ENCODE peak calls at places on chromosome 3, in seven cellular contexts. N is HepG2, Z is fibroblast of lung, C is DND-41, R is MM.1S, B is mesenchymal stem cell, X is Karpas-422. G is an unnamed sample.

GRCh38 chr3:66485291-66485968 is 15.4 kb downstream of the LRIG1 start:
- DNase-seq in N (no peak), Z (peak; percentile 95), C (no peak), R (no peak), B (peak; percentile 93), X (no peak), G (no peak)

GRCh38 chr3:46670891-46671427 is 22.5 kb downstream of the ALS2CL start:
- DNase-seq in N (no peak), Z (no peak), C (no peak), R (no peak), B (no peak), X (no peak), G (no peak)

GRCh38 chr3:197460002-197460401 is 95.8 kb downstream of the BDH1 start:
- DNase-seq in N (no peak), Z (no peak), C (no peak), R (no peak), B (no peak), X (no peak), G (no peak)

GRCh38 chr3:46270474-46270873 is 28.2 kb downstream of the CCR3 start:
- DNase-seq in N (no peak), Z (no peak), C (no peak), R (no peak), B (no peak), X (no peak), G (no peak)

GRCh38 chr3:129650256-129650872 is 43.9 kb upstream of the PLXND1 start:
- DNase-seq in N (peak; percentile 48), Z (peak; percentile 81), C (peak; percentile 62), R (peak; percentile 43), B (peak; percentile 72), X (peak; percentile 92), G (peak; percentile 75)

GRCh38 chr3:101518421-101518871 is 5.4 kb upstream of the SENP7 start:
- DNase-seq in N (peak; percentile 29), Z (no peak), C (no peak), R (peak; percentile 90), B (no peak), X (no peak), G (no peak)

GRCh38 chr3:100264242-100264641 is 3.5 kb downstream of the TBC1D23 start:
- DNase-seq in N (no peak), Z (no peak), C (no peak), R (no peak), B (no peak), X (no peak), G (no peak)

GRCh38 chr3:80668600-80669281 is 900.9 kb upstream of the ROBO1 start:
- DNase-seq in N (peak; percentile 3), Z (no peak), C (no peak), R (no peak), B (no peak), X (no peak), G (no peak)

GRCh38 chr3:116614795-116615362 is 94.7 kb upstream of the TUSC7 start:
- DNase-seq in N (peak; percentile 5), Z (peak; percentile 5), C (no peak), R (no peak), B (peak; percentile 22), X (peak; percentile 52), G (peak; percentile 29)

DNA sequence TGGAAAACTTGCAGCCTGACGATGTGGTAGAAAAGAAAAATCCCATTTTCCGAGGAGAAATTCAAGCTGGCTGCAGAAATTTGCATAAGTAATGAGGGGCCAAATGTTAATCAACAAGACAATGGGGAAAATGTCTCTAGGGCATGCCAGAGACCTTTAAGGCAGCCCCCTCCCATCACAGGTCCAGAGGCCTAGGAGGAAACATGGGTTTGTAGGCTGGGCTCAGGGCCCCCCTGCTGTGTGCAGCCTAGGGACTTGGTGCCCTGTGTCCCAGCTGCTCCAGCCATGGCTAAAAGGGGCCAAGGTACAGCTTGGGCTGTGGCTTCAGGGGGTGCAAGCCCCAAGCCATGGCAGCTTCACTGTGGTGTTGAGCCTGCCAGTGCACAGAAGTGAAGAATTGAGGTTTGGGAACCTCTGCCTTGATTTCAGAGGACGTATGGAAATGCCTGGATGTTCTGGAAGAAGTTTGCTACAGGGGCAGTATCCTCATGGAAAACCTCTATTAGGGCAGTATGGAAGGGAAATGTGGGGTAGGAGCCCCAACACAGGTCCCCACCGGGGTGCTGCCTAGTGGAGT is 75.9 kb upstream of the CADPS start:
- DNase-seq in N (no peak), Z (no peak), C (no peak), R (no peak), B (no peak), X (no peak), G (no peak)
- H3K9ac ChIP-seq in N (no peak overlapping the region), Z (no peak overlapping the region), C (no peak overlapping the region), R (no peak overlapping the region), B (no peak overlapping the region), X (no peak overlapping the region), G (no peak overlapping the region)

GRCh38 chr3:53226142-53226840 is 29.5 kb downstream of the TKT start:
- DNase-seq in N (peak; percentile 21), Z (no peak), C (no peak), R (no peak), B (no peak), X (no peak), G (no peak)
- H3K36me3 ChIP-seq in N (peaks cover 74% of the 10 kb centered on the region), Z (peaks cover 70% of the 10 kb centered on the region), C (peaks cover 82% of the 10 kb centered on the region), R (peaks cover 11% of the 10 kb centered on the region), B (peaks cover 97% of the 10 kb centered on the region), X (peaks cover 43% of the 10 kb centered on the region), G (no peaks in the 10 kb centered on the region)

DNA sequence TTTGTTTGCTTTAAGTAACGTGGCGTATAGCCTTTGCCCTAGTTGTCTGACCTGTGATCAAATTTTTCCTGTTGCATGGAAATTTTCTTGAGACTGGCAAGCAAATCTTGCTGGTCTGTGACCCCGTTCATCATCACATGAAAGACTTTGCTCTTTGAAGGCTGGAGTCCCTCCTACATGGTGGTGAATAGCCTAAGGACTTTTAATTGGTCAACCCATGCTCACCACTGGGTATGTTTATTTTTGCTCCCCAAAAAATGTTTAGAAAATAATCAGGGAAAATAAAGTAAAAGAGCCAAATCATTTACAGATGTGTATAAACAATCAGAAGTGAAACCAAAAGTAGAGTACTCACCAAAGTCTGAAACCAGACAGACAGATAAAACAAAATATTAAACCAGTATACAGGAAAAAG is 1075.3 kb upstream of the ALCAM start:
- DNase-seq in N (no peak), Z (peak; percentile 15), C (peak; percentile 19), R (peak; percentile 52), B (peak; percentile 39), X (no peak), G (peak; percentile 3)
- H3K9ac ChIP-seq in N (no peak overlapping the region), Z (no peak overlapping the region), C (peak overlapping the region; percentile 45), R (peak overlapping the region; percentile 34), B (peak overlapping the region; percentile 79), X (no peak overlapping the region), G (no peak overlapping the region)

GRCh38 chr3:36843065-36844051 is 79.0 kb upstream of the DCLK3 start:
- DNase-seq in N (peak; percentile 24), Z (peak; percentile 18), C (peak; percentile 68), R (peak; percentile 9), B (peak; percentile 34), X (peak; percentile 60), G (peak; percentile 65)

GRCh38 chr3:36840453-36840921 is 76.1 kb upstream of the DCLK3 start:
- DNase-seq in N (no peak), Z (no peak), C (no peak), R (no peak), B (no peak), X (no peak), G (no peak)

GRCh38 chr3:36846406-36846805 is 82.1 kb upstream of the DCLK3 start:
- DNase-seq in N (no peak), Z (no peak), C (no peak), R (no peak), B (no peak), X (no peak), G (no peak)

GRCh38 chr3:36837089-36837488 is 72.7 kb upstream of the DCLK3 start:
- DNase-seq in N (no peak), Z (no peak), C (no peak), R (no peak), B (no peak), X (no peak), G (peak; percentile 20)

GRCh38 chr3:36842275-36842674 is 77.9 kb upstream of the DCLK3 start:
- DNase-seq in N (no peak), Z (no peak), C (no peak), R (no peak), B (no peak), X (no peak), G (no peak)
- H3K36me3 ChIP-seq in N (no peaks in the 10 kb centered on the region), Z (no peaks in the 10 kb centered on the region), C (peaks cover 63% of the 10 kb centered on the region), R (no peaks in the 10 kb centered on the region), B (peaks cover 11% of the 10 kb centered on the region), X (peaks cover 83% of the 10 kb centered on the region), G (no peaks in the 10 kb centered on the region)

DNA sequence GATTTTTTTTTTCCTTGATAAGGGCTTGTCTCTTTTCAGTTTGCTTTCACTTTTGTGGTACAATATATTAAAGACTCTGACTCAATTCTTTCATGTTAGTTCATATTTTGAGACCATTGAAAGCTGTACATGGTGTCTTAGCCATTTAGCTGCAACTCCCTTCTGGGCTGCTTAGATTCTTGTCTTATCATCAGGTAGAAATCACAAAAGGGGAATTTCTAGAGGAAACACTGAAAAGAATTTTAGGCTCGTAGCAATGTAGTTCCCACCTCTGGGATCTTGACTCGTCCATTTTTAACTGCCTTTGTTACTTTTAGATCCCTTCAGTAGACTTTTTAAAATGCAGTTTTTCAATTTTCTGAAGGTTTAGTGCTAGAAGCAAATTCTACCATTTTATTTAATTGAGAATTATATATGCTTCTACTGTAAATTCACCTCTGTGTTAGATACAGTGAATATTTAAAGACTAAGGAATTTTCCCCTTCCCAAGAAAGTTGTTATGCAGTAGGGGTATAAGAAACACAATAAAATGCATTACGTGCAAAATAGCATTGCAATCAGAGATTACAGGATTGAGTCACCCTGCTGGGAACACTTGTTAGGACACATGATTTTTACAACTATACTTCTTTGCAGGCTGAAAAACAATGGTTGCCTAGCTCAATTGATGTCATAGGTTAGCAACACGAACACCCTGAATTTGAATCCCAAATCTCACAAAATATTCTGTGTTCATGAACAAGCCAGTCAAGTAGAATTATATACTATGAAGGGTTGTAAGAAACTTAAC is 772.7 kb downstream of the PDCD6IP start:
- DNase-seq in N (no peak), Z (no peak), C (no peak), R (no peak), B (no peak), X (no peak), G (no peak)
- H3K9ac ChIP-seq in N (no peak overlapping the region), Z (no peak overlapping the region), C (no peak overlapping the region), R (no peak overlapping the region), B (no peak overlapping the region), X (no peak overlapping the region), G (no peak overlapping the region)

GRCh38 chr3:185693985-185694675 is 108.0 kb downstream of the SENP2 start:
- DNase-seq in N (no peak), Z (no peak), C (no peak), R (no peak), B (peak; percentile 48), X (no peak), G (no peak)

GRCh38 chr3:185687479-185687878 is 101.4 kb downstream of the SENP2 start:
- DNase-seq in N (no peak), Z (peak; percentile 25), C (no peak), R (no peak), B (no peak), X (no peak), G (no peak)

GRCh38 chr3:185691622-185692021 is 105.5 kb downstream of the SENP2 start:
- DNase-seq in N (no peak), Z (no peak), C (no peak), R (no peak), B (no peak), X (no peak), G (no peak)

GRCh38 chr3:185685231-185686035 is 99.3 kb downstream of the SENP2 start:
- DNase-seq in N (no peak), Z (peak; percentile 9), C (no peak), R (no peak), B (no peak), X (no peak), G (no peak)

GRCh38 chr3:185688808-185689207 is 102.7 kb downstream of the SENP2 start:
- DNase-seq in N (peak; percentile 35), Z (peak; percentile 93), C (no peak), R (no peak), B (peak; percentile 99), X (no peak), G (no peak)
- H3K36me3 ChIP-seq in N (peaks cover 64% of the 10 kb centered on the region), Z (peaks cover 6% of the 10 kb centered on the region), C (no peaks in the 10 kb centered on the region), R (no peaks in the 10 kb centered on the region), B (peaks cover 28% of the 10 kb centered on the region), X (no peaks in the 10 kb centered on the region), G (peaks cover 13% of the 10 kb centered on the region)

G was measured in neural progenitor cell.